ENCODE peak calls at places on chromosomes 2 and 18, in four cellular contexts. One of them, this sample, is unnamed. For H3K4me1 and H3K27me3, the result is how much of the 10 kb centered on the place peaks cover.

GRCh38 chr18:35277633-35278032 is 12.4 kb downstream of the ZSCAN30 start:
- DNase-seq in fibroblast of lung: no peak
- DNase-seq in endodermal cell: no peak
- DNase-seq in transverse colon: no peak
- DNase-seq in this sample: no peak

GRCh38 chr2:240288087-240288521 is 147.4 kb upstream of the GPC1 start:
- DNase-seq in fibroblast of lung: no peak
- DNase-seq in transverse colon: no peak
- DNase-seq in endodermal cell: peak
- DNase-seq in this sample: no peak

GRCh38 chr2:9243357-9243756 is 36.7 kb downstream of the ASAP2 start:
- DNase-seq in endodermal cell: no peak
- DNase-seq in transverse colon: no peak
- DNase-seq in fibroblast of lung: no peak
- DNase-seq in this sample: no peak

GRCh38 chr2:197306691-197307030 is 3.9 kb downstream of the ANKRD44 start:
- DNase-seq in fibroblast of lung: no peak
- DNase-seq in transverse colon: peak
- DNase-seq in endodermal cell: no peak
- DNase-seq in this sample: peak

GRCh38 chr18:80158365-80158764 is 49.3 kb downstream of the ADNP2 start:
- DNase-seq in transverse colon: no peak
- DNase-seq in endodermal cell: peak
- DNase-seq in fibroblast of lung: no peak
- DNase-seq in this sample: no peak

GRCh38 chr2:127953849-127954248 is 68.1 kb upstream of the AMMECR1L start:
- DNase-seq in endodermal cell: peak
- DNase-seq in transverse colon: no peak
- DNase-seq in fibroblast of lung: peak
- DNase-seq in this sample: no peak

GRCh38 chr2:42232024-42232423 is 62.9 kb downstream of the EML4 start:
- DNase-seq in fibroblast of lung: no peak
- DNase-seq in endodermal cell: no peak
- DNase-seq in transverse colon: no peak
- DNase-seq in this sample: no peak

GRCh38 chr18:40607741-40608140 is 1347.3 kb upstream of the PIK3C3 start:
- DNase-seq in transverse colon: no peak
- DNase-seq in endodermal cell: no peak
- DNase-seq in fibroblast of lung: no peak
- DNase-seq in this sample: no peak

GRCh38 chr2:96345403-96345802 is 9.8 kb downstream of the NCAPH start:
- DNase-seq in endodermal cell: peak
- DNase-seq in transverse colon: no peak
- DNase-seq in fibroblast of lung: no peak
- DNase-seq in this sample: no peak

GRCh38 chr18:48541026-48541746 is 2.4 kb downstream of the CTIF start:
- DNase-seq in fibroblast of lung: peak
- DNase-seq in transverse colon: peak
- DNase-seq in endodermal cell: peak
- DNase-seq in this sample: peak

GRCh38 chr18:7059276-7059675 is 58.3 kb downstream of the LAMA1 start:
- DNase-seq in transverse colon: no peak
- DNase-seq in fibroblast of lung: no peak
- DNase-seq in endodermal cell: no peak
- DNase-seq in this sample: no peak

GRCh38 chr2:160836755-160837154 is 323.5 kb upstream of the TANK start:
- DNase-seq in fibroblast of lung: peak
- DNase-seq in endodermal cell: no peak
- DNase-seq in transverse colon: no peak
- DNase-seq in this sample: no peak

GRCh38 chr18:58362027-58362575 is 266.8 kb downstream of the ALPK2 start:
- DNase-seq in transverse colon: no peak
- DNase-seq in fibroblast of lung: peak
- DNase-seq in endodermal cell: no peak
- DNase-seq in this sample: no peak

GRCh38 chr2:201363857-201364560 is 6.9 kb upstream of the FLACC1 start:
- DNase-seq in fibroblast of lung: peak
- DNase-seq in endodermal cell: peak
- DNase-seq in transverse colon: no peak
- DNase-seq in this sample: no peak

GRCh38 chr2:109377976-109378375 is 235.8 kb downstream of the SEPTIN10 start:
- DNase-seq in transverse colon: no peak
- DNase-seq in endodermal cell: peak
- DNase-seq in fibroblast of lung: no peak
- DNase-seq in this sample: no peak

GRCh38 chr2:55487686-55488085 is 31.8 kb upstream of the CFAP36 start:
- DNase-seq in fibroblast of lung: no peak
- DNase-seq in transverse colon: no peak
- DNase-seq in endodermal cell: no peak
- DNase-seq in this sample: no peak

GRCh38 chr2:240170354-240170735 is 29.9 kb upstream of the OTOS start:
- DNase-seq in transverse colon: no peak
- DNase-seq in endodermal cell: peak
- DNase-seq in fibroblast of lung: peak
- DNase-seq in this sample: no peak

GRCh38 chr2:133561045-133561852 is 7.0 kb downstream of the NCKAP5 start:
- DNase-seq in fibroblast of lung: peak
- DNase-seq in endodermal cell: no peak
- DNase-seq in transverse colon: no peak
- DNase-seq in this sample: no peak

GRCh38 chr2:11827547-11827946 is 81.1 kb downstream of the LPIN1 start:
- DNase-seq in transverse colon: no peak
- DNase-seq in endodermal cell: no peak
- DNase-seq in fibroblast of lung: no peak
- DNase-seq in this sample: no peak

GRCh38 chr18:12377556-12378553 is 828 bp upstream of the AFG3L2 start:
- DNase-seq in transverse colon: no peak
- DNase-seq in endodermal cell: peak
- DNase-seq in fibroblast of lung: peak
- DNase-seq in this sample: no peak

GRCh38 chr2:24920813-24921441 is 890 bp upstream of the ADCY3 start:
- DNase-seq in endodermal cell: peak
- DNase-seq in fibroblast of lung: no peak
- DNase-seq in transverse colon: no peak
- DNase-seq in this sample: no peak

GRCh38 chr2:216064684-216065083 is 16.9 kb downstream of the PECR start:
- DNase-seq in endodermal cell: no peak
- DNase-seq in transverse colon: no peak
- DNase-seq in fibroblast of lung: no peak
- DNase-seq in this sample: no peak

GRCh38 chr2:205975082-205975949 is 110.7 kb downstream of the INO80D start:
- DNase-seq in fibroblast of lung: peak
- DNase-seq in endodermal cell: no peak
- DNase-seq in transverse colon: peak
- DNase-seq in this sample: no peak

GRCh38 chr2:113216891-113217454 is 43.2 kb downstream of the PSD4 start:
- DNase-seq in endodermal cell: peak
- DNase-seq in transverse colon: no peak
- DNase-seq in fibroblast of lung: no peak
- DNase-seq in this sample: no peak

GRCh38 chr2:159444728-159445127 is 158.2 kb upstream of the WDSUB1 start:
- DNase-seq in transverse colon: no peak
- DNase-seq in endodermal cell: no peak
- DNase-seq in fibroblast of lung: no peak
- DNase-seq in this sample: no peak

GRCh38 chr18:69590150-69590549 is 189.5 kb downstream of the DOK6 start:
- DNase-seq in fibroblast of lung: peak
- DNase-seq in endodermal cell: no peak
- DNase-seq in transverse colon: no peak
- DNase-seq in this sample: no peak

GRCh38 chr2:134348239-134348638 is 94.4 kb downstream of the MGAT5 start:
- DNase-seq in transverse colon: no peak
- DNase-seq in fibroblast of lung: no peak
- DNase-seq in endodermal cell: no peak
- DNase-seq in this sample: no peak

GRCh38 chr2:85920810-85921545 is 32.2 kb upstream of the ST3GAL5 start:
- DNase-seq in fibroblast of lung: no peak
- DNase-seq in transverse colon: no peak
- DNase-seq in endodermal cell: peak
- DNase-seq in this sample: peak

GRCh38 chr2:241936457-241937133 is 67.1 kb downstream of the RTP5 start:
- DNase-seq in transverse colon: no peak
- DNase-seq in fibroblast of lung: no peak
- DNase-seq in endodermal cell: no peak
- DNase-seq in this sample: no peak

GRCh38 chr18:59917422-59917821 is 17.6 kb downstream of the PMAIP1 start:
- DNase-seq in fibroblast of lung: no peak
- DNase-seq in endodermal cell: no peak
- DNase-seq in transverse colon: no peak
- DNase-seq in this sample: no peak

GRCh38 chr18:12911025-12911927 is 27.2 kb upstream of the PTPN2 start:
- DNase-seq in fibroblast of lung: peak
- DNase-seq in endodermal cell: peak
- DNase-seq in transverse colon: peak
- DNase-seq in this sample: peak

GRCh38 chr2:223735659-223736244 is 101.6 kb downstream of the AP1S3 start:
- DNase-seq in fibroblast of lung: peak
- DNase-seq in transverse colon: no peak
- DNase-seq in endodermal cell: no peak
- DNase-seq in this sample: no peak

GRCh38 chr2:207473203-207473865 is 56.4 kb upstream of the CREB1 start:
- DNase-seq in endodermal cell: peak
- DNase-seq in fibroblast of lung: peak
- DNase-seq in transverse colon: no peak
- DNase-seq in this sample: no peak

GRCh38 chr2:28318462-28319117 is 74.1 kb upstream of the FOSL2 start:
- DNase-seq in endodermal cell: peak
- DNase-seq in fibroblast of lung: no peak
- DNase-seq in transverse colon: no peak
- DNase-seq in this sample: no peak

GRCh38 chr2:28318023-28318422 is 74.6 kb upstream of the FOSL2 start:
- DNase-seq in endodermal cell: peak
- DNase-seq in fibroblast of lung: no peak
- DNase-seq in transverse colon: no peak
- DNase-seq in this sample: no peak

GRCh38 chr2:28314968-28315367 is 77.7 kb upstream of the FOSL2 start:
- DNase-seq in transverse colon: no peak
- DNase-seq in fibroblast of lung: no peak
- DNase-seq in endodermal cell: no peak
- DNase-seq in this sample: no peak

GRCh38 chr2:28317390-28317789 is 75.3 kb upstream of the FOSL2 start:
- DNase-seq in transverse colon: no peak
- DNase-seq in endodermal cell: no peak
- DNase-seq in fibroblast of lung: no peak
- DNase-seq in this sample: no peak

DNA sequence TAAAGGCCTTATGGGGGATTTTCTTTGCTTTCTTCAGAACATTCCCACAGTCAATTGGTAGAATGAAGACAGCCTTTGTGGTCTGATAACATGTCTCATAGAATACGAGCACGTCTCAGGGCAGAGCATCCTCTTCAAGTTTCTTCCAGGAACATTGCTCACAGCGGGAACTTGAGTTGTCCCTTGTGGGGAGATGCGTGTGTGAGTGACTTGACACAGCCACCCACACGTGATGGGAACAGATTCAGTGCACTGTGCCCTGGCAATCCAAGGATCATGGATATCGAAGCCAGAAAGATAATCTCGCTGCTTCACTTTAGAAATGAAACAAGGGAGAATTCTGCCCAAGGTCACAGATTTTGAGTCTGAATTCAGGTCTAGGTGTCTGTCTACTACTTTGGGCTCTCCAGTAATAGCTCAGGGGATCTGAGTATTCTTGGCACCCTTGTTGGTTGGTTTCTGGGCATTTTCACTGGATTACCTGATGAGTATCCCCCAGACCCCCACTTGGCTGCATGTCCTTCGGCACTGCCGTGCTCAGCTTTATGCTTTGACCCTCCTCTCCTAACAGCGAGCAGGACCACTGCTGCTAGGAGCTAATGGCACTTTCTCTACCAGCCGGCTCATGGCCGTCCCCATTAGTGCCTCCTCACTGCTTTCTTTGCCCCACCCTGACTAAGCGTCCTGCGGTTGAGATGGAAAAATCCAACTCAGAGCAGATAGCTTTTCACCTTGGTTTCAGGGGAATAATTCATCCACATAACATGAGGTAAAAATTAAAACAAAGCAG is 75.9 kb upstream of the FOSL2 start:
- DNase-seq in endodermal cell: peak
- DNase-seq in fibroblast of lung: no peak
- DNase-seq in transverse colon: no peak
- DNase-seq in this sample: no peak
- H3K27ac ChIP-seq in endodermal cell: no peak
- H3K27ac ChIP-seq in fibroblast of lung: no peak
- H3K27ac ChIP-seq in transverse colon: no peak
- H3K27ac ChIP-seq in this sample: no peak

GRCh38 chr2:237486819-237487448 is at the start of gene MLPH:
- DNase-seq in endodermal cell: peak
- DNase-seq in transverse colon: peak
- DNase-seq in fibroblast of lung: peak
- DNase-seq in this sample: peak
- H3K4me1 ChIP-seq in endodermal cell: under half
- H3K4me1 ChIP-seq in transverse colon: under half
- H3K4me1 ChIP-seq in fibroblast of lung: under half
- H3K4me1 ChIP-seq in this sample: half or more

GRCh38 chr2:148888003-148888501 is 13.0 kb downstream of the KIF5C start:
- DNase-seq in fibroblast of lung: no peak
- DNase-seq in transverse colon: no peak
- DNase-seq in endodermal cell: peak
- DNase-seq in this sample: no peak
- H3K27me3 ChIP-seq in fibroblast of lung: under half
- H3K27me3 ChIP-seq in transverse colon: half or more
- H3K27me3 ChIP-seq in endodermal cell: under half
- H3K27me3 ChIP-seq in this sample: half or more

GRCh38 chr2:100215375-100215774 is 73.0 kb upstream of the AFF3 start:
- DNase-seq in fibroblast of lung: no peak
- DNase-seq in transverse colon: no peak
- DNase-seq in endodermal cell: no peak
- DNase-seq in this sample: no peak

GRCh38 chr2:100211517-100211916 is 69.1 kb upstream of the AFF3 start:
- DNase-seq in endodermal cell: no peak
- DNase-seq in fibroblast of lung: no peak
- DNase-seq in transverse colon: no peak
- DNase-seq in this sample: no peak

GRCh38 chr2:100212820-100213219 is 70.4 kb upstream of the AFF3 start:
- DNase-seq in transverse colon: no peak
- DNase-seq in fibroblast of lung: no peak
- DNase-seq in endodermal cell: no peak
- DNase-seq in this sample: no peak

GRCh38 chr2:100214265-100214961 is 72.0 kb upstream of the AFF3 start:
- DNase-seq in fibroblast of lung: no peak
- DNase-seq in transverse colon: peak
- DNase-seq in endodermal cell: no peak
- DNase-seq in this sample: peak

DNA sequence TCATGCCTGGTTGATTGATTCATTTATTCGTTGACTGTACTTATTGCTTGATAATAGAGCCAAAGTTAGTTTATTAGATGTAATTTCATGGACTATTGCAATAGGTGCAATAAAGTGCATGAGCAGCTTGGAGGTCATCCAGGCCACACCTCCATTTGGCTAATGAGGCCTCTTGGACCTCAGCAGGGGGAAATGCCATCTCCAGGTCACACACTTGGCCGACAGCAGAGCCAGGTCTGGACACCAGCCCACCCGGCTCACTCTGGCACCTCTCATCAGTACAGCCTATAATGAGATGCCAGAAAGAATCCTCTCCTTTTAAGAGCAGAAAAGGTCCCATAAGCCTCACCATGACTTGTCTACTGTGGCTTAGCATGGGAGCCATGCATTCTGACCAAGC is 71.2 kb upstream of the AFF3 start:
- DNase-seq in fibroblast of lung: no peak
- DNase-seq in endodermal cell: no peak
- DNase-seq in transverse colon: peak
- DNase-seq in this sample: peak
- H3K27ac ChIP-seq in fibroblast of lung: no peak
- H3K27ac ChIP-seq in endodermal cell: no peak
- H3K27ac ChIP-seq in transverse colon: peak
- H3K27ac ChIP-seq in this sample: peak